ENCODE peak calls at places on chromosomes 12 and 14, in nine cellular contexts. B, S, L, Q, P, C, W, R and Z are unnamed samples. For H3K4me1, the result is how much of the 10 kb centered on the place peaks cover.

GRCh38 chr14:38958589-38958988 is 144.4 kb downstream of the SEC23A start:
- DNase-seq in B (no peak), S (no peak), L (no peak), Q (no peak), P (no peak), C (no peak), W (no peak), R (no peak), Z (no peak)

GRCh38 chr12:85823436-85824179 is 12.6 kb downstream of the RASSF9 start:
- DNase-seq in B (no peak), S (no peak), L (no peak), Q (no peak), P (no peak), C (no peak), W (no peak), R (no peak), Z (no peak)

GRCh38 chr12:46153267-46153872 is 115.5 kb downstream of the SLC38A1 start:
- DNase-seq in B (no peak), S (no peak), L (no peak), Q (peak), P (no peak), C (no peak), W (no peak), R (peak), Z (no peak)

GRCh38 chr12:108394196-108394595 is 55.1 kb upstream of the CMKLR1 start:
- DNase-seq in B (peak), S (no peak), L (peak), Q (no peak), P (no peak), C (peak), W (no peak), R (no peak), Z (no peak)

GRCh38 chr14:64792231-64792630 is 87.5 kb downstream of the SPTB start:
- DNase-seq in B (no peak), S (no peak), L (no peak), Q (no peak), P (no peak), C (no peak), W (no peak), R (no peak), Z (no peak)

GRCh38 chr12:93390025-93390424 is 12.3 kb downstream of the NUDT4 start:
- DNase-seq in B (no peak), S (no peak), L (no peak), Q (no peak), P (no peak), C (no peak), W (no peak), R (no peak), Z (no peak)

GRCh38 chr14:77041837-77042557 is 13.5 kb upstream of the IRF2BPL start:
- DNase-seq in B (peak), S (no peak), L (peak), Q (no peak), P (no peak), C (peak), W (no peak), R (peak), Z (peak)

GRCh38 chr12:113056631-113057488 is at the start of gene DTX1:
- DNase-seq in B (peak), S (no peak), L (peak), Q (peak), P (no peak), C (peak), W (no peak), R (peak), Z (no peak)

GRCh38 chr14:89303452-89304435 is 113.3 kb downstream of the FOXN3 start:
- DNase-seq in B (peak), S (no peak), L (peak), Q (no peak), P (no peak), C (peak), W (peak), R (peak), Z (peak)

GRCh38 chr14:98408024-98408555 is 863.9 kb downstream of the BCL11B start:
- DNase-seq in B (no peak), S (no peak), L (no peak), Q (no peak), P (no peak), C (no peak), W (no peak), R (no peak), Z (no peak)

GRCh38 chr14:47675489-47676300 is at the start of gene MDGA2:
- DNase-seq in B (peak), S (peak), L (no peak), Q (no peak), P (peak), C (no peak), W (no peak), R (peak), Z (no peak)

GRCh38 chr14:59583755-59584154 is 7.1 kb upstream of the CCDC175 start:
- DNase-seq in B (no peak), S (no peak), L (no peak), Q (no peak), P (no peak), C (no peak), W (no peak), R (peak), Z (peak)

GRCh38 chr14:51004352-51004800 is 60.1 kb upstream of the PYGL start:
- DNase-seq in B (peak), S (no peak), L (no peak), Q (no peak), P (peak), C (no peak), W (no peak), R (peak), Z (peak)

GRCh38 chr12:89783321-89784060 is 74.9 kb upstream of the ATP2B1 start:
- DNase-seq in B (no peak), S (no peak), L (peak), Q (no peak), P (no peak), C (no peak), W (no peak), R (peak), Z (no peak)

DNA sequence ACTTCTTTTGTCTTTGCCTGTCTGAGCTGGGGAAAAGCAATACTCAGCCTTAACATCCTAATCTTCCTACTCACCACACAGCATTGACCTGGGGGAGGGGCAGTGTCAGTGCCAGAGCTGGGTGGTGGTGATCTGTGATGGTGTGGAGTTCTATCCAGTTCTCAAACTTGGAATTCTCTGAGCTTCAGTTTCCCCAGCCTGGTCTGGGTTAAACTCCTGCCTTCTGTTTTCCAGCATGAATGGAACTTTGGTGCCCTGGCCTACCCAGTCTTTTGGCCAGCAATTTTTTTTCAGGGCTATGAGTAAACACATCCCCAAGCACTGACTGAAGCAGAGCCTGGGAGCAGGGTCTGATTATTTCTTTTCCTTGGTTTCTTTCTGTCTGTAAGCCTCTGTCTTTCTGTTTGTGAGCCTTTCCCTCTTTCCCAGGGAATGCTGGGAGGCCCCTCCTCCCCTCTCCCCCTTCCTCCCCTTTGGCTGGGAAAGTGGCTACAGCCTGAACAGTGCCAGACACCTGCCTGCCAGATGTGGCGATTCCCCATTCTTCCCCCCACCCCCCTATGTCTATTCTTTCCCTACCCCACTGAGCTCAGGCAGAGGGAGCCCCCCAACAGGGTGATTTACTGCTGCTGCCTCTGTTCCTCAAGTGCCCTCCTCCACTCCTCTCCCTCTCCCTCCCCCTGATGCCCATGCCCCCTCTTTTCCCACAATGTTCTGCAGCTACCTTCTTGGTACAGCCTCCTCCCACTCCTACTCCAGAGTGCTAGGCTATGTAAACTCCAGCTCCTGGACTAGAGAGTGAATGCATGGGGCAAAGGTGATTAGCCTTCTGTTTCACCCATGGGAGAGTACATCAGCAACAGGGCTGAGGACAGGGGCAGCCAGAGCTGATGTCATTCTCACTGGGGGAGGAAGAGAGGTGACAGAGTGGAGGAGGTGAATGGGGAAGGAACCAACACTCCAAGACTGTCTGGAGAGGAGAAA is 11.1 kb downstream of the GPR84 start:
- DNase-seq in B (no peak), S (peak), L (no peak), Q (no peak), P (peak), C (no peak), W (no peak), R (no peak), Z (no peak)
- H3K4me3 ChIP-seq in B (no peak), S (peak), L (no peak), Q (no peak), P (no peak), C (no peak), W (no peak), R (no peak), Z (no peak)

DNA sequence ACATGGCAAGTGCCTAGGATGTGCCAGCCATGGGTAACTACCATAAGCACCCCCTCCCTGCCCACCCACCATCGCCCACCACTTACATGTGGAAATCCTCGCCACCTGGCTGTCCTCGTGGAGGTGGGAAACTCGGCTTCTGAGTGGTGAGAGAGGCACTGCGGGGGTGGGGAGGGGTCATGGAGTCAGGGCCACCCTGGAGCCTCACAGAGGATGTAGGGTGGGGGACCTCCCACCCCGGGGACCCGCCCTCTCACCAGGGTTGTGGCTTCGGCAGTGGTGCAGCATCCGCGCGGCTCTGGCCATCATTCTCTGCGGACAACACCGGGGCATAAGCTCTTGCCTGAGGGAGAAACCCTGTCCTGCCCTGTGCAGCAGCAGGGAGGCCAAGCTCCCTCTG is 12.6 kb upstream of the ENDOU start:
- DNase-seq in B (no peak), S (no peak), L (no peak), Q (no peak), P (no peak), C (no peak), W (no peak), R (no peak), Z (no peak)
- H3K4me1 ChIP-seq in B (under half), S (under half), L (half or more), Q (under half), P (under half), C (half or more), W (under half), R (under half), Z (under half)

GRCh38 chr12:106141003-106141402 is 2.2 kb upstream of the NUAK1 start:
- DNase-seq in B (no peak), S (no peak), L (no peak), Q (no peak), P (no peak), C (no peak), W (no peak), R (no peak), Z (no peak)
- H3K4me3 ChIP-seq in B (peak), S (peak), L (peak), Q (no peak), P (no peak), C (peak), W (no peak), R (peak), Z (no peak)

DNA sequence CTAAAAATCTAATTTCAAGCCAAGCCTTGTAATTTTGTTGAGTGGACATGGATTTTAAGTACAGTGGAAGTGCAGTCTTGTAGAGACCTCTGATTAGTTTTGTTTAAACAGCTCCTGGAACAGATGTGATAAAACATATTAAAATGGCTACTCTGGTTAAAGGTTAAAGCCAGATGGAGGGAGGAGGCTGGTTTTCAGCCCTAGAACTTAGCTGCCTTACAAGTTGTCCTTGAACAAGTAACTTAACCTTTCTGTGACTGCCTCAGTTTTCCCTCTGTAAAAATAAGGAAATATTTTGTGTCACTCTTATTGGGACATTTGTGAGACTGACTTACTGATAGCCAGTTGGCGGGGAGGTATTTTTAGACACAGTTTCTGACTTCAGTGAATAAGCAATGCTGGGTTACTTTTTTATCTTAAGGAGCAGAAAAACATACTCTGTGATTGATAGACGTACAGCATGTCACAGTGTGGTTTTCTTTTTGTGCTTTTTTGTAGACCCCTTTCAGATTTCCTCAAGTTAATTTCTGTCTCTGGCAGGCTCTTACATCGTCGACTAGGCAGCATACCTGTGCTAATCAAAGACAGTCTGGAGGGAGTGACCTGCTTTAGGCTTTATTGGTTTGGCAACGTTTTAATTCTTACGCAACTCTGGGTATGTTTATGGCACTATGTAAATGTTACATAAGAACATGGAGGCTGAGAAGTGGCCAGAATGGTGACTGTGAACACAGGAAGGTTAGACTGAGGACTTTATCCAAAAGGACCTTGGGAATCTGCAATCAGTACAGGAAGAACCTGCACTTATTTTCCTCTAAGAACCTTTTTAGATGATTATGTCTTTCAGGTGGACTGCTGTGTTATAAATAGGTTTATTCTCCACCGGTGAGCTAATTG is 3.2 kb downstream of the ACVR1B start:
- DNase-seq in B (no peak), S (no peak), L (no peak), Q (no peak), P (no peak), C (no peak), W (no peak), R (no peak), Z (no peak)
- H3K4me1 ChIP-seq in B (half or more), S (under half), L (half or more), Q (under half), P (under half), C (half or more), W (under half), R (under half), Z (under half)

GRCh38 chr14:96252323-96253052 is 3.5 kb upstream of the BDKRB1 start:
- DNase-seq in B (no peak), S (no peak), L (no peak), Q (no peak), P (no peak), C (no peak), W (no peak), R (no peak), Z (no peak)

GRCh38 chr14:96251656-96252155 is 4.3 kb upstream of the BDKRB1 start:
- DNase-seq in B (no peak), S (no peak), L (no peak), Q (no peak), P (no peak), C (no peak), W (no peak), R (no peak), Z (no peak)

GRCh38 chr14:96254696-96255095 is 1.3 kb upstream of the BDKRB1 start:
- DNase-seq in B (no peak), S (no peak), L (no peak), Q (no peak), P (no peak), C (no peak), W (no peak), R (no peak), Z (no peak)

GRCh38 chr14:96255501-96256366 is at the start of gene BDKRB1:
- DNase-seq in B (no peak), S (no peak), L (no peak), Q (no peak), P (no peak), C (no peak), W (no peak), R (no peak), Z (no peak)

DNA sequence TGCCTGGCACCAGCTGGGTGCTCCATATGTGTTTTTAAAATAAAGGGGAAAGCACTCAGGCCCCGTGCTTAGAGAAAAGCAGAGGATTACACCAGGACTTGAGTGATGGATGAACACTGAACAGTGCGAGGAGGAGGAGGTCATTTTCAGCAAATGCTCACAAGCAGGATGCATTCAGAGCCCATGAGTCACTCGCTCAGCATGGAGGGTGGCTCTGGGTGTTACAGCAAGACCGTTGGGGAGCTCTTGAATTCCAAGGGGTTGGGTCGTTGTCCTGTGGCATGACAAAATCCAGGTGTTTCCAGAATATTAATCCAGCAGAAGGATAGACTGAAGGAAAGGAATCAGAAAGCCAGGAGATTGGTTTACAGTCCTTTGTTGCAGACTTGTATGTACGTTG is 2.9 kb upstream of the BDKRB1 start:
- DNase-seq in B (no peak), S (no peak), L (no peak), Q (no peak), P (no peak), C (no peak), W (no peak), R (no peak), Z (no peak)
- H3K4me3 ChIP-seq in B (no peak), S (no peak), L (no peak), Q (no peak), P (no peak), C (no peak), W (no peak), R (no peak), Z (no peak)

GRCh38 chr14:78195431-78195830 is 25.3 kb downstream of the NRXN3 start:
- DNase-seq in B (no peak), S (no peak), L (no peak), Q (no peak), P (no peak), C (no peak), W (no peak), R (no peak), Z (no peak)
- H3K4me1 ChIP-seq in B (under half), S (under half), L (under half), Q (under half), P (under half), C (under half), W (under half), R (under half), Z (under half)

GRCh38 chr12:53090559-53090958 is 6.9 kb upstream of the IGFBP6 start:
- DNase-seq in B (no peak), S (no peak), L (no peak), Q (no peak), P (no peak), C (no peak), W (no peak), R (no peak), Z (no peak)
- H3K4me3 ChIP-seq in B (no peak), S (no peak), L (no peak), Q (no peak), P (no peak), C (no peak), W (no peak), R (no peak), Z (no peak)

GRCh38 chr14:96117101-96117897 is 78.1 kb downstream of the C14orf132 start:
- DNase-seq in B (no peak), S (no peak), L (no peak), Q (no peak), P (no peak), C (no peak), W (no peak), R (no peak), Z (no peak)
- H3K4me1 ChIP-seq in B (under half), S (under half), L (under half), Q (under half), P (under half), C (under half), W (under half), R (under half), Z (under half)